ENCODE peak calls at places on chromosomes 4 and X, in nine cellular contexts. One of them, this sample, is unnamed.

GRCh38 chr4:149164282-149164681 is 651.4 kb downstream of the IQCM start:
- DNase-seq in uterus: no peak
- DNase-seq in IMR-90: peak; percentile 92
- DNase-seq in tibial nerve: no peak
- DNase-seq in heart left ventricle: no peak
- DNase-seq in suprapubic skin: no peak
- DNase-seq in right lobe of liver: no peak
- DNase-seq in esophagus squamous epithelium: no peak
- DNase-seq in sigmoid colon: no peak
- DNase-seq in this sample: no peak

GRCh38 chrX:101357166-101357795 is 8.7 kb upstream of the TIMM8A start:
- DNase-seq in esophagus squamous epithelium: no peak
- DNase-seq in heart left ventricle: no peak
- DNase-seq in IMR-90: peak; percentile 12
- DNase-seq in sigmoid colon: no peak
- DNase-seq in suprapubic skin: no peak
- DNase-seq in right lobe of liver: no peak
- DNase-seq in uterus: no peak
- DNase-seq in tibial nerve: no peak
- DNase-seq in this sample: no peak

GRCh38 chr4:36312511-36312910 is 31.1 kb downstream of the DTHD1 start:
- DNase-seq in sigmoid colon: no peak
- DNase-seq in tibial nerve: no peak
- DNase-seq in esophagus squamous epithelium: no peak
- DNase-seq in right lobe of liver: no peak
- DNase-seq in uterus: no peak
- DNase-seq in suprapubic skin: no peak
- DNase-seq in IMR-90: no peak
- DNase-seq in heart left ventricle: no peak
- DNase-seq in this sample: no peak

GRCh38 chr4:162456106-162456505 is 292.3 kb upstream of the FSTL5 start:
- DNase-seq in IMR-90: no peak
- DNase-seq in uterus: no peak
- DNase-seq in esophagus squamous epithelium: no peak
- DNase-seq in right lobe of liver: no peak
- DNase-seq in sigmoid colon: no peak
- DNase-seq in heart left ventricle: no peak
- DNase-seq in tibial nerve: no peak
- DNase-seq in suprapubic skin: no peak
- DNase-seq in this sample: no peak

GRCh38 chr4:954211-955020 is 19.0 kb downstream of the DGKQ start:
- DNase-seq in uterus: no peak
- DNase-seq in tibial nerve: no peak
- DNase-seq in heart left ventricle: no peak
- DNase-seq in suprapubic skin: no peak
- DNase-seq in esophagus squamous epithelium: no peak
- DNase-seq in right lobe of liver: no peak
- DNase-seq in sigmoid colon: no peak
- DNase-seq in IMR-90: no peak
- DNase-seq in this sample: no peak

GRCh38 chr4:47032405-47033106 is 1.2 kb downstream of the GABRB1 start:
- DNase-seq in tibial nerve: no peak
- DNase-seq in uterus: peak; percentile 45
- DNase-seq in esophagus squamous epithelium: no peak
- DNase-seq in heart left ventricle: peak; percentile 52
- DNase-seq in right lobe of liver: peak; percentile 56
- DNase-seq in suprapubic skin: no peak
- DNase-seq in sigmoid colon: peak; percentile 62
- DNase-seq in IMR-90: peak; percentile 65
- DNase-seq in this sample: peak; percentile 70

GRCh38 chr4:128358231-128358902 is 70.8 kb upstream of the PGRMC2 start:
- DNase-seq in sigmoid colon: no peak
- DNase-seq in IMR-90: peak; percentile 91
- DNase-seq in uterus: no peak
- DNase-seq in suprapubic skin: no peak
- DNase-seq in heart left ventricle: peak; percentile 28
- DNase-seq in esophagus squamous epithelium: no peak
- DNase-seq in tibial nerve: no peak
- DNase-seq in right lobe of liver: no peak
- DNase-seq in this sample: no peak

GRCh38 chr4:52058275-52058674 is 7.2 kb downstream of the SPATA18 start:
- DNase-seq in heart left ventricle: no peak
- DNase-seq in IMR-90: no peak
- DNase-seq in suprapubic skin: no peak
- DNase-seq in right lobe of liver: peak; percentile 60
- DNase-seq in uterus: no peak
- DNase-seq in esophagus squamous epithelium: no peak
- DNase-seq in sigmoid colon: no peak
- DNase-seq in tibial nerve: no peak
- DNase-seq in this sample: no peak

GRCh38 chr4:78612398-78613005 is 60.9 kb downstream of the ANXA3 start:
- DNase-seq in esophagus squamous epithelium: peak; percentile 0
- DNase-seq in IMR-90: peak; percentile 61
- DNase-seq in suprapubic skin: no peak
- DNase-seq in tibial nerve: no peak
- DNase-seq in heart left ventricle: peak; percentile 36
- DNase-seq in right lobe of liver: no peak
- DNase-seq in uterus: no peak
- DNase-seq in sigmoid colon: no peak
- DNase-seq in this sample: peak; percentile 61

GRCh38 chrX:54063361-54063760 is 19.1 kb upstream of the PHF8 start:
- DNase-seq in esophagus squamous epithelium: no peak
- DNase-seq in right lobe of liver: no peak
- DNase-seq in heart left ventricle: no peak
- DNase-seq in sigmoid colon: no peak
- DNase-seq in suprapubic skin: no peak
- DNase-seq in uterus: no peak
- DNase-seq in IMR-90: no peak
- DNase-seq in tibial nerve: no peak
- DNase-seq in this sample: no peak

GRCh38 chrX:108945883-108946523 is 209.6 kb upstream of the IRS4 start:
- DNase-seq in esophagus squamous epithelium: no peak
- DNase-seq in tibial nerve: no peak
- DNase-seq in right lobe of liver: no peak
- DNase-seq in heart left ventricle: no peak
- DNase-seq in IMR-90: no peak
- DNase-seq in uterus: no peak
- DNase-seq in sigmoid colon: no peak
- DNase-seq in suprapubic skin: no peak
- DNase-seq in this sample: no peak

GRCh38 chrX:107445146-107445545 is 4.3 kb upstream of the FRMPD3 start:
- DNase-seq in right lobe of liver: no peak
- DNase-seq in esophagus squamous epithelium: no peak
- DNase-seq in sigmoid colon: no peak
- DNase-seq in uterus: no peak
- DNase-seq in suprapubic skin: no peak
- DNase-seq in tibial nerve: no peak
- DNase-seq in heart left ventricle: no peak
- DNase-seq in IMR-90: no peak
- DNase-seq in this sample: no peak

GRCh38 chr4:27094785-27095184 is 234.1 kb downstream of the STIM2 start:
- DNase-seq in esophagus squamous epithelium: no peak
- DNase-seq in IMR-90: no peak
- DNase-seq in tibial nerve: no peak
- DNase-seq in heart left ventricle: no peak
- DNase-seq in suprapubic skin: no peak
- DNase-seq in uterus: no peak
- DNase-seq in sigmoid colon: no peak
- DNase-seq in right lobe of liver: no peak
- DNase-seq in this sample: no peak

GRCh38 chr4:142402925-142403324 is 443.2 kb downstream of the INPP4B start:
- DNase-seq in uterus: no peak
- DNase-seq in heart left ventricle: no peak
- DNase-seq in sigmoid colon: no peak
- DNase-seq in right lobe of liver: no peak
- DNase-seq in IMR-90: peak; percentile 39
- DNase-seq in tibial nerve: peak; percentile 14
- DNase-seq in esophagus squamous epithelium: no peak
- DNase-seq in suprapubic skin: no peak
- DNase-seq in this sample: no peak

GRCh38 chr4:141885112-141885511 is 248.7 kb downstream of the IL15 start:
- DNase-seq in IMR-90: no peak
- DNase-seq in heart left ventricle: no peak
- DNase-seq in tibial nerve: no peak
- DNase-seq in uterus: no peak
- DNase-seq in suprapubic skin: no peak
- DNase-seq in sigmoid colon: no peak
- DNase-seq in esophagus squamous epithelium: no peak
- DNase-seq in right lobe of liver: no peak
- DNase-seq in this sample: no peak

GRCh38 chr4:85005865-85006377 is 39.4 kb upstream of the WDFY3 start:
- DNase-seq in sigmoid colon: no peak
- DNase-seq in tibial nerve: no peak
- DNase-seq in IMR-90: peak; percentile 90
- DNase-seq in uterus: no peak
- DNase-seq in suprapubic skin: no peak
- DNase-seq in esophagus squamous epithelium: no peak
- DNase-seq in heart left ventricle: no peak
- DNase-seq in right lobe of liver: no peak
- DNase-seq in this sample: no peak

GRCh38 chr4:141587897-141588296 is 48.5 kb upstream of the IL15 start:
- DNase-seq in tibial nerve: no peak
- DNase-seq in sigmoid colon: no peak
- DNase-seq in esophagus squamous epithelium: no peak
- DNase-seq in heart left ventricle: no peak
- DNase-seq in right lobe of liver: no peak
- DNase-seq in suprapubic skin: no peak
- DNase-seq in IMR-90: peak; percentile 64
- DNase-seq in uterus: no peak
- DNase-seq in this sample: no peak

GRCh38 chr4:41620594-41621256 is 82.8 kb downstream of the LIMCH1 start:
- DNase-seq in suprapubic skin: no peak
- DNase-seq in right lobe of liver: no peak
- DNase-seq in tibial nerve: no peak
- DNase-seq in esophagus squamous epithelium: no peak
- DNase-seq in heart left ventricle: no peak
- DNase-seq in IMR-90: no peak
- DNase-seq in sigmoid colon: no peak
- DNase-seq in uterus: no peak
- DNase-seq in this sample: no peak

GRCh38 chr4:66577922-66578321 is 907.6 kb upstream of the EPHA5 start:
- DNase-seq in uterus: no peak
- DNase-seq in tibial nerve: no peak
- DNase-seq in suprapubic skin: no peak
- DNase-seq in esophagus squamous epithelium: no peak
- DNase-seq in heart left ventricle: no peak
- DNase-seq in right lobe of liver: no peak
- DNase-seq in IMR-90: no peak
- DNase-seq in sigmoid colon: no peak
- DNase-seq in this sample: no peak

DNA sequence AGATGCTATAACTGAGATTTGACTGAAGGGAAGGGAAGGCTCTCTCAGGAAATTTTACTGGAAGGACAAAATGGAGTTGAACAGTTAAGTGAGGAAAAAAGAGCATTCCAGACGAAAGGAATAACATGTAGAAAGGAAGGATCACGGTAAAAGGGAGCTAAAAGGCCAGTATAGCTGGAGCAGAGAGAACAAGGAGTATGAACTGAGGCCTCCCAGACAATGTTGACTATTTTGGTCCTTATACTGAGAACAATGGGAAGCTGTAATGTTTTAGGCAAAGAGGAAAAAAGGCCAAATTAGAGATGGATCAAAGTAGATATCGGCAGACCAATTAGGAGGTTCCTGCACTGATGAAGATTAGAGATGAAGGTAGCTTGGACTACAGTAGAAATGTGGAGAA is 26.8 kb upstream of the SCD5 start:
- DNase-seq in esophagus squamous epithelium: no peak
- DNase-seq in IMR-90: no peak
- DNase-seq in tibial nerve: no peak
- DNase-seq in suprapubic skin: no peak
- DNase-seq in heart left ventricle: no peak
- DNase-seq in right lobe of liver: no peak
- DNase-seq in uterus: no peak
- DNase-seq in sigmoid colon: no peak
- DNase-seq in this sample: no peak
- H3K36me3 ChIP-seq in esophagus squamous epithelium: peaks cover 66% of the 10 kb centered on the region
- H3K36me3 ChIP-seq in IMR-90: peaks cover 65% of the 10 kb centered on the region
- H3K36me3 ChIP-seq in tibial nerve: peaks cover 94% of the 10 kb centered on the region
- H3K36me3 ChIP-seq in suprapubic skin: peaks cover 93% of the 10 kb centered on the region
- H3K36me3 ChIP-seq in heart left ventricle: peaks cover 87% of the 10 kb centered on the region
- H3K36me3 ChIP-seq in right lobe of liver: peaks cover 19% of the 10 kb centered on the region
- H3K36me3 ChIP-seq in uterus: no peaks in the 10 kb centered on the region
- H3K36me3 ChIP-seq in sigmoid colon: peaks cover 64% of the 10 kb centered on the region
- H3K36me3 ChIP-seq in this sample: no peaks in the 10 kb centered on the region

GRCh38 chr4:6893449-6894085 is 16.1 kb upstream of the TBC1D14 start:
- DNase-seq in sigmoid colon: peak; percentile 33
- DNase-seq in uterus: peak; percentile 9
- DNase-seq in IMR-90: peak; percentile 86
- DNase-seq in suprapubic skin: no peak
- DNase-seq in esophagus squamous epithelium: no peak
- DNase-seq in heart left ventricle: no peak
- DNase-seq in tibial nerve: no peak
- DNase-seq in right lobe of liver: peak; percentile 90
- DNase-seq in this sample: no peak
- TF ChIP-seq POLR2A in sigmoid colon: no peak
- TF ChIP-seq POLR2A in uterus: no peak
- TF ChIP-seq POLR2A in IMR-90: no peak
- TF ChIP-seq POLR2A in suprapubic skin: no peak
- TF ChIP-seq POLR2A in esophagus squamous epithelium: no peak
- TF ChIP-seq POLR2A in heart left ventricle: no peak
- TF ChIP-seq POLR2A in tibial nerve: no peak
- TF ChIP-seq POLR2A in right lobe of liver: peak; percentile 63
- TF ChIP-seq POLR2A in this sample: no peak

GRCh38 chr4:7475207-7475606 is 40.5 kb upstream of the PSAPL1 start:
- DNase-seq in suprapubic skin: no peak
- DNase-seq in tibial nerve: no peak
- DNase-seq in uterus: no peak
- DNase-seq in esophagus squamous epithelium: no peak
- DNase-seq in right lobe of liver: no peak
- DNase-seq in sigmoid colon: no peak
- DNase-seq in heart left ventricle: no peak
- DNase-seq in IMR-90: no peak
- DNase-seq in this sample: no peak
- H3K4me3 ChIP-seq in suprapubic skin: no peak overlapping the region
- H3K4me3 ChIP-seq in tibial nerve: no peak overlapping the region
- H3K4me3 ChIP-seq in uterus: no peak overlapping the region
- H3K4me3 ChIP-seq in esophagus squamous epithelium: no peak overlapping the region
- H3K4me3 ChIP-seq in right lobe of liver: no peak overlapping the region
- H3K4me3 ChIP-seq in sigmoid colon: no peak overlapping the region
- H3K4me3 ChIP-seq in heart left ventricle: no peak overlapping the region
- H3K4me3 ChIP-seq in IMR-90: no peak overlapping the region
- H3K4me3 ChIP-seq in this sample: no peak overlapping the region

DNA sequence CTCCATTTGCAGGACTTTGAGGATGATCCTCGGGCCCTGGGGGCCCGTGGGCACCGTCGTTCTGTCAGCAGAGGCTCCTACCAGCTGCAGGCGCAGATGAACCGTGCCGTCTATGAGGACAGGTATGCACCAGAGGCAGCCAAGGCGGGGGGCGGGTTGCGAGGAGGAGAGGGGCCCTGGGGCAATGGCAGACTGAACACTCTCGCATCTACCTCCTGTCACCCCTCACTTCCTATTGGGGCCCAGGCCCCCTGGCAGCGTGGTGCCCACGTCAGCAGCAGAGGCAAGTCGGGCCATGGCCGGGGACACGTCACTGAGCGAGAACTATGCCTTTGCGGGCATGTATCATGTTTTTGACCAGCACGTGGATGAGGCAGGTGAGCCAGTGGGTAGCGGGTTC is 2.0 kb downstream of the WDR13 start:
- DNase-seq in right lobe of liver: no peak
- DNase-seq in tibial nerve: no peak
- DNase-seq in heart left ventricle: no peak
- DNase-seq in esophagus squamous epithelium: no peak
- DNase-seq in uterus: no peak
- DNase-seq in IMR-90: no peak
- DNase-seq in suprapubic skin: no peak
- DNase-seq in sigmoid colon: no peak
- DNase-seq in this sample: no peak
- H3K36me3 ChIP-seq in right lobe of liver: no peaks in the 10 kb centered on the region
- H3K36me3 ChIP-seq in tibial nerve: peaks cover 54% of the 10 kb centered on the region
- H3K36me3 ChIP-seq in heart left ventricle: peaks cover 53% of the 10 kb centered on the region
- H3K36me3 ChIP-seq in esophagus squamous epithelium: peaks cover 10% of the 10 kb centered on the region
- H3K36me3 ChIP-seq in uterus: no peaks in the 10 kb centered on the region
- H3K36me3 ChIP-seq in IMR-90: peaks cover 21% of the 10 kb centered on the region
- H3K36me3 ChIP-seq in suprapubic skin: peaks cover 41% of the 10 kb centered on the region
- H3K36me3 ChIP-seq in sigmoid colon: peaks cover 9% of the 10 kb centered on the region
- H3K36me3 ChIP-seq in this sample: no peaks in the 10 kb centered on the region